ENCODE peak calls at places on chromosomes 11 and 22, in nine cellular contexts. C, D, Q, W, E, F, K, Y and A are unnamed samples.

GRCh38 chr22:37746366-37747089 is 49.7 kb downstream of the TRIOBP start:
- DNase-seq in C (no peak), D (peak; percentile 53), Q (peak; percentile 23), W (peak; percentile 64), E (no peak), F (no peak), K (no peak), Y (no peak), A (no peak)

GRCh38 chr11:124583827-124584226 is 14.0 kb downstream of the OR8A1 start:
- DNase-seq in C (no peak), D (no peak), Q (no peak), W (no peak), E (no peak), F (no peak), K (no peak), Y (no peak), A (no peak)

GRCh38 chr11:48150213-48150612 is 66.4 kb upstream of the OR4B1 start:
- DNase-seq in C (no peak), D (no peak), Q (no peak), W (peak; percentile 41), E (no peak), F (no peak), K (peak; percentile 79), Y (no peak), A (no peak)

GRCh38 chr22:50684986-50685385 is 12.4 kb downstream of the SHANK3 start:
- DNase-seq in C (no peak), D (no peak), Q (no peak), W (no peak), E (no peak), F (no peak), K (no peak), Y (no peak), A (no peak)

GRCh38 chr11:94549166-94549565 is 5.4 kb downstream of the FUT4 start:
- DNase-seq in C (no peak), D (no peak), Q (no peak), W (no peak), E (no peak), F (no peak), K (no peak), Y (no peak), A (no peak)

GRCh38 chr22:41589260-41589600 is 410 bp downstream of the PMM1 start:
- DNase-seq in C (no peak), D (peak; percentile 55), Q (peak; percentile 44), W (peak; percentile 62), E (no peak), F (no peak), K (no peak), Y (no peak), A (peak; percentile 75)

GRCh38 chr11:130037058-130037457 is 32.6 kb upstream of the APLP2 start:
- DNase-seq in C (no peak), D (no peak), Q (no peak), W (peak; percentile 92), E (no peak), F (no peak), K (peak; percentile 75), Y (no peak), A (no peak)

GRCh38 chr22:37904572-37905533 is 1.2 kb upstream of the MICALL1 start:
- DNase-seq in C (peak; percentile 72), D (no peak), Q (peak; percentile 10), W (peak; percentile 99), E (peak; percentile 84), F (peak; percentile 83), K (peak; percentile 89), Y (peak; percentile 34), A (peak; percentile 83)

GRCh38 chr22:47132428-47132825 is 370.0 kb downstream of the TBC1D22A start:
- DNase-seq in C (no peak), D (no peak), Q (no peak), W (no peak), E (no peak), F (no peak), K (no peak), Y (no peak), A (no peak)

GRCh38 chr11:111006207-111006606 is 239.3 kb upstream of the POU2AF2 start:
- DNase-seq in C (no peak), D (no peak), Q (no peak), W (no peak), E (no peak), F (no peak), K (no peak), Y (no peak), A (no peak)

GRCh38 chr11:71268706-71269321 is 16.4 kb upstream of the SHANK2 start:
- DNase-seq in C (no peak), D (no peak), Q (no peak), W (no peak), E (no peak), F (no peak), K (no peak), Y (no peak), A (peak; percentile 42)

GRCh38 chr11:35593143-35593542 is 25.1 kb upstream of the FJX1 start:
- DNase-seq in C (no peak), D (no peak), Q (no peak), W (peak; percentile 89), E (no peak), F (peak; percentile 75), K (peak; percentile 87), Y (no peak), A (no peak)

DNA sequence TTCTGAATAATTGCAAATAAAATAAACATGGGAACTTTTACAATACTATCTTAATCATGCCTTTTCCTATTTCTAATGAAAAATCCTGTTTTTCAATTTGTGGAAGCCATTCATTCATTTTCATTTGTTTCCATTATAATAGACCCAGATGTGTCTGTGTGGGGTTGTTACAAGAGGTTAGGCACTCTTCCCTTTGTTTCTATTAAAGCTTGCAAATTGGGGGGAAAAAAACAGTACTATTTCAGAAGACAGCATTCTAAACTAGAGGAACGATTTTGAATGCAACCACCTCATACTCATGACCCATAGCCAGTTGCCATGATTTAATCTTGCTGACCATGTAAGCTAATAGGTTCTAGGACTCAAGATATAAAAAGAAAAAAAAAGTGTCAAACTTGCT is 175.5 kb downstream of the SOX6 start:
- DNase-seq in C (no peak), D (no peak), Q (no peak), W (no peak), E (no peak), F (no peak), K (no peak), Y (no peak), A (no peak)
- H3K4me1 ChIP-seq in C (peaks cover 6% of the 10 kb centered on the region), D (no peaks in the 10 kb centered on the region), Q (no peaks in the 10 kb centered on the region), W (peaks cover 35% of the 10 kb centered on the region), E (peaks cover 29% of the 10 kb centered on the region), F (peaks cover 12% of the 10 kb centered on the region), K (no peaks in the 10 kb centered on the region), Y (peaks cover 40% of the 10 kb centered on the region), A (no peaks in the 10 kb centered on the region)

DNA sequence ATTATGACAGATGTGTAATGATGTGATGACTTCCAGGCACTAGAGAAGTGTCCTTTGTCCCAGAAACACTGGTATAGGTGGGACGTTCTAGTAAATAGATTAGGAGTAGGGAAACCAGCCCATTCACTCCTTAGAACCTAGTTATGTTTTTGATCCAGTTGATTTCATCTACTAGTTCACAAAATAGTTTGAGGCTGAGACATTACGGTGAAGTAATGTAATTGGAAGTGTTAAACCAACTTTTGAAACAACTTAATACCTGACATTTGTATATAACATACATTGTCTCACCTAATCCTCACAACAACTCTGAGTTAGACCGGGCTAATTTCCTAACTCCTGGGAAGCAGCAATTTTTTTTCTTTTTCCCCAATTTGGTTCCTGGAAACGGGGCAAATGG is 25.6 kb downstream of the CTNND1 start:
- DNase-seq in C (no peak), D (no peak), Q (no peak), W (no peak), E (no peak), F (no peak), K (no peak), Y (no peak), A (no peak)
- H3K4me1 ChIP-seq in C (peaks cover 30% of the 10 kb centered on the region), D (peaks cover 15% of the 10 kb centered on the region), Q (peaks cover 27% of the 10 kb centered on the region), W (peaks cover 16% of the 10 kb centered on the region), E (peaks cover 72% of the 10 kb centered on the region), F (peaks cover 56% of the 10 kb centered on the region), K (peaks cover 23% of the 10 kb centered on the region), Y (peaks cover 51% of the 10 kb centered on the region), A (peaks cover 67% of the 10 kb centered on the region)

DNA sequence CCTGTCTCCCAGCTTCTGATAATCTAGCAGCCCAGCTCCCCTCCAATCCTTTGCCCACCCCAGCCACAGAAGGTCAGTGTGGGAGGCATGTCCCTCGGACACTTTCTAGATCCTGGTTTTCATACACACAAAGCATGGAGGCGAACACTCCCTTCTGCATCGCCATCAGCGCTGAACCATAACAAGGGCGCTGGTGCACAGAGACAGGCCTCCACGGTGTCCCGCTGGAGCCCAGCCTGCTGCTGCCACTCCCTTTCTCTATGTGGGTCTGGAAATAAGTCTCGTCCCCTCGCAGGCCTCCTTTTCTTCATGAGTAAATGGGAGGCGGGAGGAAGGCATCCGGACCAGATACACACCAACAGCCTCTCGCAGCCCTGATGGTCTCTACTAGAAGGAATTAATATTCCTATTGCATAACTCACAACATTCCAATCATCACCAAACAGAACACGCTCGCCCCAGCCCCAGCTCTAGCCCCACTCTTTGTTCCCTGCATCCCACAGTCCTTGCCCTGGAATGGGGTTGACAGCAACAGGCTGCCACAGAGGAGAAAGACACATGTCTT is 14.8 kb downstream of the RASD2 start:
- DNase-seq in C (no peak), D (no peak), Q (no peak), W (peak; percentile 59), E (no peak), F (no peak), K (no peak), Y (no peak), A (no peak)
- H3K4me1 ChIP-seq in C (no peaks in the 10 kb centered on the region), D (peaks cover 11% of the 10 kb centered on the region), Q (no peaks in the 10 kb centered on the region), W (no peaks in the 10 kb centered on the region), E (no peaks in the 10 kb centered on the region), F (no peaks in the 10 kb centered on the region), K (no peaks in the 10 kb centered on the region), Y (no peaks in the 10 kb centered on the region), A (peaks cover 11% of the 10 kb centered on the region)

GRCh38 chr11:68468217-68468828 is 7.8 kb downstream of the PPP6R3 start:
- DNase-seq in C (no peak), D (no peak), Q (no peak), W (no peak), E (no peak), F (no peak), K (no peak), Y (no peak), A (no peak)

GRCh38 chr11:68470304-68470811 is 9.8 kb downstream of the PPP6R3 start:
- DNase-seq in C (no peak), D (no peak), Q (no peak), W (no peak), E (no peak), F (no peak), K (no peak), Y (no peak), A (no peak)

GRCh38 chr11:68469642-68470041 is 9.1 kb downstream of the PPP6R3 start:
- DNase-seq in C (no peak), D (no peak), Q (no peak), W (no peak), E (no peak), F (no peak), K (no peak), Y (no peak), A (no peak)

GRCh38 chr11:68469122-68469521 is 8.6 kb downstream of the PPP6R3 start:
- DNase-seq in C (no peak), D (no peak), Q (no peak), W (no peak), E (no peak), F (no peak), K (no peak), Y (no peak), A (no peak)

DNA sequence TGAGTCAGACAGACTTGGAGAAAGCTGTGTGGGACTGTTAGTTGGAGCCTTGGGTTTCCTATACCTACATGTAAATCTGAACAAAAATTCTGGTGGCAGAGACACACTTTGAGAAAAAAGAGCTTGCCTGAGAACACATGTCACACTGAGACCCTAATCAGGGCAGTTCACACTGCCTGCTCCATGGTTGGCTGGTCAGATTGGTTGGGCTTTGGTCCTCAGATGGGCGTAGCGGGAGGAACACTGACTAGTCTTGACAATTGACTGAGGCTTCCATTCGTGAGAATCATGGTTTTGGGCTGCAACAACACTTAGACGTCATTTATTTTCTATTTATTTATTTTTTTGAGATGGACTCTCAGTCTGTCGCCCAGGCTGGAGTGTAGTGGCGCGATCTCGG is 6.9 kb downstream of the PPP6R3 start:
- DNase-seq in C (no peak), D (no peak), Q (no peak), W (no peak), E (no peak), F (no peak), K (no peak), Y (no peak), A (no peak)
- H3K4me1 ChIP-seq in C (peaks cover 68% of the 10 kb centered on the region), D (peaks cover 94% of the 10 kb centered on the region), Q (peaks cover 35% of the 10 kb centered on the region), W (peaks cover 49% of the 10 kb centered on the region), E (peaks cover 52% of the 10 kb centered on the region), F (peaks cover 13% of the 10 kb centered on the region), K (peaks cover 10% of the 10 kb centered on the region), Y (peaks cover 99% of the 10 kb centered on the region), A (peaks cover 81% of the 10 kb centered on the region)